ENCODE peak calls at places on chromosomes 7 and 10, in four cellular contexts. N is breast epithelium, I is A549, S is SHP77. B is an unnamed sample.

GRCh38 chr7:44320141-44320540 is 5.3 kb downstream of the CAMK2B start:
- DNase-seq in N (no peak), S (no peak), I (no peak), B (no peak)

GRCh38 chr10:78894841-78895195 is 173.9 kb upstream of the ZMIZ1 start:
- DNase-seq in N (no peak), S (no peak), I (no peak), B (no peak)

GRCh38 chr7:91731962-91732361 is 148.5 kb downstream of the MTERF1 start:
- DNase-seq in I (no peak), N (no peak), S (no peak), B (no peak)

GRCh38 chr7:2048006-2048405 is 184.7 kb downstream of the MAD1L1 start:
- DNase-seq in N (no peak), S (no peak), I (no peak), B (no peak)

GRCh38 chr10:88409236-88409635 is 173.9 kb downstream of the RNLS start:
- DNase-seq in S (no peak), I (no peak), N (no peak), B (no peak)

GRCh38 chr7:129421717-129422250 is 12.4 kb upstream of the STRIP2 start:
- DNase-seq in S (no peak), I (no peak), N (no peak), B (no peak)

GRCh38 chr7:2054927-2055326 is 177.8 kb downstream of the MAD1L1 start:
- DNase-seq in I (no peak), N (no peak), S (no peak), B (no peak)

GRCh38 chr7:36904101-36904500 is 179.8 kb upstream of the AOAH start:
- DNase-seq in N (no peak), S (no peak), I (no peak), B (no peak)

GRCh38 chr7:30896041-30896440 is 15.6 kb upstream of the AQP1 start:
- DNase-seq in S (no peak), N (no peak), I (no peak), B (no peak)

GRCh38 chr10:63348210-63348850 is 117.4 kb downstream of the JMJD1C start:
- DNase-seq in S (no peak), N (no peak), I (no peak), B (no peak)

GRCh38 chr10:12906051-12906541 is 95.4 kb downstream of the CCDC3 start:
- DNase-seq in N (no peak), I (no peak), S (no peak), B (no peak)

GRCh38 chr10:3366043-3366442 is 193.5 kb upstream of the PITRM1 start:
- DNase-seq in I (no peak), S (no peak), N (no peak), B (no peak)

GRCh38 chr7:112207765-112208164 is 1.3 kb downstream of the ZNF277 start:
- DNase-seq in I (no peak), S (no peak), N (no peak), B (no peak)

GRCh38 chr10:14699482-14699881 is 75.2 kb downstream of the FAM107B start:
- DNase-seq in S (no peak), N (no peak), I (no peak), B (no peak)

GRCh38 chr10:79391231-79392019 is 44.2 kb downstream of the PPIF start:
- DNase-seq in N (peak), I (no peak), S (no peak), B (no peak)

GRCh38 chr10:29470355-29470705 is 164.4 kb downstream of the SVIL start:
- DNase-seq in I (peak), N (no peak), S (no peak), B (no peak)

GRCh38 chr10:95303950-95304349 is 13.1 kb upstream of the PDLIM1 start:
- DNase-seq in S (no peak), I (no peak), N (no peak), B (no peak)

GRCh38 chr7:152512711-152513110 is 76.9 kb upstream of the KMT2C start:
- DNase-seq in I (no peak), S (no peak), N (no peak), B (no peak)

GRCh38 chr7:19747740-19748339 is 25.6 kb downstream of the TMEM196 start:
- DNase-seq in N (no peak), S (peak), I (peak), B (peak)

GRCh38 chr10:89921422-89921821 is 220.0 kb downstream of the KIF20B start:
- DNase-seq in N (no peak), I (peak), S (no peak), B (no peak)

GRCh38 chr7:2040201-2040892 is 192.4 kb downstream of the MAD1L1 start:
- DNase-seq in N (no peak), S (no peak), I (no peak), B (no peak)

GRCh38 chr10:75304740-75305380 is 69.1 kb upstream of the COMTD1 start:
- DNase-seq in I (no peak), N (no peak), S (no peak), B (no peak)

GRCh38 chr7:26480166-26480565 is 188.5 kb downstream of the SNX10 start:
- DNase-seq in S (no peak), N (no peak), I (no peak), B (no peak)

GRCh38 chr7:71735961-71736556 is 604.1 kb downstream of the GALNT17 start:
- DNase-seq in S (peak), N (peak), I (peak), B (peak)

GRCh38 chr10:18571780-18572179 is 79.6 kb downstream of the NSUN6 start:
- DNase-seq in S (no peak), I (no peak), N (no peak), B (no peak)

GRCh38 chr7:75732764-75733630 is 5.7 kb downstream of the HIP1 start:
- DNase-seq in N (no peak), S (no peak), I (peak), B (no peak)

GRCh38 chr7:91126762-91127161 is 137.5 kb upstream of the FZD1 start:
- DNase-seq in S (no peak), I (no peak), N (no peak), B (no peak)

GRCh38 chr7:16543456-16543855 is 16.8 kb downstream of the LRRC72 start:
- DNase-seq in S (no peak), N (no peak), I (no peak), B (no peak)

GRCh38 chr7:142894886-142895593 is 9.5 kb upstream of the TRPV6 start:
- DNase-seq in N (no peak), I (no peak), S (no peak), B (no peak)

GRCh38 chr7:112204072-112204775 is 2.0 kb downstream of the DOCK4 start:
- DNase-seq in S (no peak), N (no peak), I (peak), B (no peak)

B was measured in NCI-H460.